ENCODE peak calls at places on chromosomes 5 and 9, in five cellular contexts. U, Q, E, R and H are unnamed samples.

GRCh38 chr5:128693779-128694178 is 155.7 kb upstream of the FBN2 start:
- DNase-seq in R (no peak), U (no peak), Q (no peak), E (no peak), H (no peak)

GRCh38 chr9:14868772-14869583 is 41.2 kb downstream of the FREM1 start:
- DNase-seq in R (no peak), E (no peak), Q (no peak), U (no peak), H (no peak)

GRCh38 chr5:138953370-138954256 is 78.5 kb upstream of the LRRTM2 start:
- DNase-seq in U (peak), Q (peak), R (peak), E (peak), H (no peak)

GRCh38 chr5:68406767-68407232 is 191.2 kb downstream of the PIK3R1 start:
- DNase-seq in E (no peak), R (no peak), Q (peak), U (no peak), H (peak)

GRCh38 chr5:135566422-135567416 is 12.1 kb downstream of the CXCL14 start:
- DNase-seq in U (no peak), R (no peak), E (no peak), Q (no peak), H (no peak)

GRCh38 chr5:5316333-5316732 is 106.1 kb upstream of the ICE1 start:
- DNase-seq in E (no peak), U (peak), R (no peak), Q (no peak), H (no peak)

GRCh38 chr5:113031557-113031956 is 55.0 kb downstream of the DCP2 start:
- DNase-seq in E (no peak), R (no peak), Q (no peak), U (no peak), H (no peak)

GRCh38 chr9:22469928-22470544 is 23.4 kb downstream of the DMRTA1 start:
- DNase-seq in R (peak), E (peak), Q (peak), U (peak), H (no peak)

GRCh38 chr9:90808890-90809685 is 7.5 kb downstream of the SYK start:
- DNase-seq in U (no peak), E (no peak), Q (no peak), R (no peak), H (no peak)

GRCh38 chr5:35134278-35135030 is 86.7 kb upstream of the AGXT2 start:
- DNase-seq in E (no peak), R (no peak), U (no peak), Q (no peak), H (no peak)

GRCh38 chr9:20382460-20383071 is 239.7 kb downstream of the MLLT3 start:
- DNase-seq in E (peak), U (peak), R (no peak), Q (no peak), H (no peak)

GRCh38 chr5:55768279-55768678 is 30.4 kb downstream of the DDX4 start:
- DNase-seq in E (no peak), U (no peak), R (no peak), Q (no peak), H (no peak)

GRCh38 chr9:93953492-93954435 is 1.4 kb downstream of the BARX1 start:
- DNase-seq in Q (no peak), E (no peak), R (no peak), U (no peak), H (no peak)

GRCh38 chr9:27248702-27249101 is 48.2 kb downstream of the EQTN start:
- DNase-seq in E (peak), U (no peak), R (no peak), Q (no peak), H (no peak)

GRCh38 chr9:7536310-7536939 is 263.2 kb downstream of the DMAC1 start:
- DNase-seq in Q (peak), R (peak), U (peak), E (peak), H (peak)

GRCh38 chr5:22779499-22779898 is 73.6 kb downstream of the CDH12 start:
- DNase-seq in E (no peak), Q (no peak), R (no peak), U (no peak), H (no peak)

GRCh38 chr9:137095664-137096517 is 9.1 kb downstream of the MAN1B1 start:
- DNase-seq in U (no peak), R (peak), Q (peak), E (no peak), H (peak)
- TF ChIP-seq CTCF in U (peak), R (peak), Q (no peak), E (peak), H (peak)

GRCh38 chr9:77909306-77909705 is 122.3 kb downstream of the GNAQ start:
- DNase-seq in E (no peak), R (peak), Q (no peak), U (no peak), H (no peak)
- H3K4me3 ChIP-seq in E (no peak), R (no peak), Q (no peak), U (no peak), H (no peak)

GRCh38 chr9:107142896-107143603 is 140.0 kb upstream of the RAD23B start:
- DNase-seq in R (no peak), E (no peak), U (peak), Q (peak), H (no peak)

GRCh38 chr9:107142430-107142829 is 140.6 kb upstream of the RAD23B start:
- DNase-seq in Q (no peak), R (no peak), E (no peak), U (no peak), H (no peak)

GRCh38 chr9:107138261-107138992 is 144.7 kb upstream of the RAD23B start:
- DNase-seq in R (no peak), E (no peak), U (no peak), Q (no peak), H (no peak)

GRCh38 chr9:107144475-107144874 is 138.6 kb upstream of the RAD23B start:
- DNase-seq in R (no peak), E (no peak), Q (no peak), U (no peak), H (no peak)

DNA sequence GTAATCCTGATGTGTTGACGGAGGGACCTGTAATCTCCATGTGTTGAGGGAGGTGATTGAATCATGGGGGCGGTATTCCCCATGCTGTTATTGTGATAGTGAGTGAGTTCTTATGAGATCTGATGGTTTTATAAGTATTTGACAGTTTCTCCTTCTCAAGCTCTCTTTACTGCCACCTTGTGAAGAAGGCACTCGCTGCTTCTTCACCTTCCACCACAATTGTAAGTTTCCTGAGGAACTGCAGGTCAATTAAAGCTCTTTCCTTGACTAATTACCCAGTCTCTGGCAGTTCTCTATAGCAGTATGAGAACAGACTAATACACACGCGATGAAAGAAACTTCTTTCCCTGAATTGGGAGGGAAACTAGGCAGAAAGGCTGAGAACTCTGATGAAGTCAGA is 141.1 kb upstream of the RAD23B start:
- DNase-seq in Q (no peak), U (peak), R (no peak), E (peak), H (no peak)
- TF ChIP-seq CTCF in Q (peak), U (peak), R (peak), E (peak), H (peak)

DNA sequence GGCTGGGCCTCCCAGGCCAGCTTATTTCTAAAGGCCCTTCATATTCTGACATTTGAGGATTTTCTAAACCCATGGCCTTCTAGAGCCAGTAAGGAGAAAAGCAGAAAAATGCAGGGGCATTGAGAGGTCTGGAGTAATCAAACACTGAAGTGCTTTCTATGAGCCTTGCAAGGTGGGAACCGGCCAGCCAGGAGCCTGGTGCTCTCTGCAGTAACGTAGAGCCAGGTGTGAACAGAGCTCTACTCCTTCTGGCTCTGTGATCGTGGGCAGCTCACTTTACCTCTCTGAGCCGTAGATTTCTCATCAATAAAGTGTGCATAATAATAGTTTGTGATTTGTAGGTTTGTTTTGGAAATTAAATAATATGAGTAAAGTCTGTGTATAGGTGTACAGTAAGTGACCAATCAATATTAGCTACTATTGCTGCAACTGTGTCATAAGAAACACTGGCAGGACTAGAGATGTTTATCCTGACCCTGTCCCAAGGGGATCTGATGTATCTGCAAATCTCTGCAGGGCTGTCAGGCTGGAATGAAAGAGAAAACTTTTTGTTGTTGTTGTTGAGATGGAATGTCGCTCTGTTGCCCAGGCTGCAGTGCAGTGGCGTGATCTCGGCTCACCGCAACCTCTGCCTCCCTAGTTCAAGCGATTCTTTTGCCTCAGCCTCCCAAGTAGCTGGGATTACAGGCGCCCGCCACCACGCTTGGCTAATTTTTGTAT is 2.7 kb downstream of the SYNPO start:
- DNase-seq in R (no peak), U (no peak), Q (no peak), E (no peak), H (no peak)
- H3K4me3 ChIP-seq in R (no peak), U (peak), Q (no peak), E (no peak), H (no peak)

DNA sequence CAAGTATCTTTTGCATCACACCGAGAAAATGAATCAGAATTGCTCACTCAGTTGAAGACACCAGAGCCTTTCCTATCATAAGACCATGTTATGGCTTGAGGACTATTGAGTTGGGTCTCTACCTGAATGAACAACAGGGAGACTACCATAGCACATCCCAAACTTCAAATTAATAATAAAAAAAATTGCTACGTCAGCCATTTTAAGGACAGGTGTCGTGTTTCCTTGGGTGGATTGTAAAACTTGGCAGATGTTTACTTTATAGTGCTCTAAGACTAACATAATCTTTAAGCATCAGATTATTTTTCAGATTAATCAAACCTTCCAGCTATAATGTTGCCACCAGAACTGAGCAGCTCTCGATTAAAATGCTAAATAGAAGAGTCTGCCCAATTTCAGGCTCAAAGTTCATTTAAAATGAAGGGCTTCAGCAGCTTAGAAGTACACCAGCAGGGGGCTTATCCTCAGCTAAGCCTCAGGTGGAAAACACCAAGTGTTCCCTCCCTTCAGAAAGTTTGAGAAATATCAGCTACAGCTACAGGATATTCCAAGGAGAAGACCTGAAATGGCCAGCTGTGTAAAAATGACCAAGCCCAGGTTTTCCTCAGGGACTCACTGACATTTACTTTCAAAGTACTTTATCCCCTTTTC is 395.5 kb downstream of the DTWD2 start:
- DNase-seq in E (no peak), R (no peak), Q (no peak), U (no peak), H (no peak)
- TF ChIP-seq CTCF in E (no peak), R (peak), Q (no peak), U (no peak), H (peak)

GRCh38 chr9:136053757-136054142 is 41.3 kb downstream of the NACC2 start:
- DNase-seq in R (no peak), E (no peak), Q (no peak), U (no peak), H (no peak)

GRCh38 chr9:136054146-136054545 is 40.9 kb downstream of the NACC2 start:
- DNase-seq in Q (no peak), U (no peak), E (no peak), R (no peak), H (no peak)

GRCh38 chr9:136052433-136052880 is 42.6 kb downstream of the NACC2 start:
- DNase-seq in U (no peak), R (no peak), Q (no peak), E (no peak), H (no peak)

GRCh38 chr9:136051568-136052432 is 43.3 kb downstream of the NACC2 start:
- DNase-seq in U (peak), R (no peak), Q (peak), E (peak), H (no peak)

DNA sequence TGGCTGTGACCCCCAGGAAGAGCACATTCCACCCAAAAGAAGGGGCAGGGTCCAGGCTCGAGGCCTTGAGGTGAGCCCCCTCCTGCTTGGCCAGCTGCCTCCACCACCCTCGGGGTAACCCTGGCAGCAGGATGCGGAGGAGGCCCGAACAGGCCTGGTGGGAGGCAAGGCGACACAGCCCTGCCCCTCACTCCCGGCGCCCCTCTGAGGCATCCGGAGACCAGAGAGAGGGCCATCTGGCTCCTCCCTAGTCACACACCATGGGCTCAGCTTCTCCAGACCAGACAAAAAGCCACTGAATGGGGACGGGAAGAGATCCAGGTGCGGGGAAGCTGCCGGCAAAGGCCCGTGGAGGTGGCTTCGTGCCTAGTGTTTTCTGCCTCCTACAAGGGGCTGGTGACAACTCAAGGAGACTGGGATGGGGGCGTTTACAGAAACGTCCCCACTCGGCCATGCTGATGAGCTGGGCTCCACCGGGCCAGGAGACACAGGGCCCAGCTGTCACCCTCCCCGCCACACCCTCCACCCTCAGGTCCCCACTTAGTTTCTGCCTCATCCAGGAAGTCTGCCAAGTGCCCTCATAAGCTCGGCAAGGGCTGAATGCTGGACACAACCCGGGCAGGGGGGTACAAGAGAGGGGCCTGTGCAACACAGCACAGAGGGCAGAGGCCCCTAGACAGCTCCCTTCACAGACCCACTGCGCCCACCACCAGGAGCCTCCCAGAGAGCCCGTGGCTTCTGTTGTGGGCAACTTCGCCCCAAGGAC is 41.9 kb downstream of the NACC2 start:
- DNase-seq in Q (no peak), R (no peak), E (peak), U (peak), H (no peak)
- H3K4me3 ChIP-seq in Q (no peak), R (no peak), E (no peak), U (no peak), H (no peak)

GRCh38 chr9:101465330-101465915 is 29.8 kb upstream of the ALDOB start:
- DNase-seq in R (peak), Q (peak), U (peak), E (peak), H (no peak)
- TF ChIP-seq CTCF in R (peak), Q (peak), U (peak), E (peak), H (peak)